ENCODE peak calls at places on chromosome X, in seven cellular contexts. M is occipital lobe; V is fibroblast of mammary gland; O is nucleus accumbens; L is NB4; X is GM23338; R is activated CD8-positive, alpha-beta T cell treated with anti-CD3 and anti-CD28 coated beads for 36 hours. W is an unnamed sample.

GRCh38 chrX:13252726-13253125 is 67.1 kb downstream of the ATXN3L start:
- DNase-seq in M (no peak), V (peak), O (no peak), L (no peak), X (no peak), R (no peak), W (no peak)

GRCh38 chrX:130497531-130497930 is 95.7 kb downstream of the RBMX2 start:
- DNase-seq in M (peak), V (no peak), O (peak), L (no peak), X (no peak), R (no peak), W (no peak)

GRCh38 chrX:33188286-33188685 is 23.1 kb downstream of the DMD start:
- DNase-seq in M (no peak), V (no peak), O (no peak), L (no peak), X (peak), R (no peak), W (no peak)

GRCh38 chrX:132227383-132228112 is 8.3 kb upstream of the RAP2C start:
- DNase-seq in M (no peak), V (peak), O (no peak), L (peak), X (no peak), R (no peak), W (no peak)

GRCh38 chrX:15579778-15580747 is 20.7 kb downstream of the ACE2 start:
- DNase-seq in M (no peak), V (no peak), O (no peak), L (no peak), X (peak), R (no peak), W (no peak)

GRCh38 chrX:103396660-103397059 is 20.3 kb downstream of the BEX3 start:
- DNase-seq in M (no peak), V (no peak), O (no peak), L (no peak), X (no peak), R (no peak), W (no peak)

GRCh38 chrX:97672608-97673007 is 788.9 kb downstream of the RPA4 start:
- DNase-seq in M (no peak), V (no peak), O (no peak), L (no peak), X (no peak), R (no peak), W (no peak)

GRCh38 chrX:20514358-20514757 is 247.6 kb upstream of the RPS6KA3 start:
- DNase-seq in M (no peak), V (peak), O (no peak), L (peak), X (no peak), R (peak), W (no peak)

GRCh38 chrX:38930474-38930873 is 129.2 kb downstream of the MID1IP1 start:
- DNase-seq in M (no peak), V (no peak), O (no peak), L (no peak), X (no peak), R (no peak), W (no peak)

GRCh38 chrX:46588263-46588662 is 14.7 kb downstream of the CHST7 start:
- DNase-seq in M (no peak), V (peak), O (no peak), L (peak), X (peak), R (peak), W (no peak)

GRCh38 chrX:41412261-41413167 is 34.6 kb upstream of the NYX start:
- DNase-seq in M (no peak), V (no peak), O (no peak), L (no peak), X (peak), R (peak), W (no peak)

GRCh38 chrX:41808042-41808441 is 84.1 kb downstream of the GPR82 start:
- DNase-seq in M (no peak), V (peak), O (no peak), L (no peak), X (no peak), R (no peak), W (no peak)

GRCh38 chrX:12702509-12703091 is 88.6 kb upstream of the PRPS2 start:
- DNase-seq in M (no peak), V (peak), O (no peak), L (peak), X (peak), R (peak), W (peak)

GRCh38 chrX:133660356-133660755 is 245.1 kb upstream of the GPC4 start:
- DNase-seq in M (no peak), V (peak), O (no peak), L (no peak), X (no peak), R (no peak), W (no peak)

GRCh38 chrX:123084797-123085196 is 99.3 kb upstream of the GRIA3 start:
- DNase-seq in M (no peak), V (peak), O (no peak), L (no peak), X (no peak), R (no peak), W (no peak)

GRCh38 chrX:8815460-8816065 is 14.4 kb upstream of the FAM9A start:
- DNase-seq in M (no peak), V (peak), O (no peak), L (peak), X (peak), R (peak), W (peak)

GRCh38 chrX:129655547-129656248 is 942 bp upstream of the APLN start:
- DNase-seq in M (no peak), V (no peak), O (no peak), L (peak), X (peak), R (no peak), W (peak)

GRCh38 chrX:19649227-19650009 is 134.1 kb upstream of the MAP3K15 start:
- DNase-seq in M (no peak), V (peak), O (no peak), L (no peak), X (no peak), R (no peak), W (no peak)

GRCh38 chrX:22800806-22801205 is 199.0 kb upstream of the DDX53 start:
- DNase-seq in M (no peak), V (peak), O (no peak), L (peak), X (no peak), R (no peak), W (no peak)

GRCh38 chrX:145821898-145822567 is 4.4 kb downstream of the SLITRK2 start:
- DNase-seq in M (no peak), V (no peak), O (peak), L (no peak), X (peak), R (no peak), W (no peak)

GRCh38 chrX:77820328-77820727 is 34.3 kb upstream of the ATRX start:
- DNase-seq in M (no peak), V (peak), O (no peak), L (no peak), X (no peak), R (no peak), W (no peak)

GRCh38 chrX:71096702-71097032 is 1.0 kb downstream of the FOXO4 start:
- DNase-seq in M (no peak), V (no peak), O (no peak), L (no peak), X (no peak), R (no peak), W (no peak)

GRCh38 chrX:47936224-47936939 is 67.4 kb downstream of the ZNF182 start:
- DNase-seq in M (no peak), V (no peak), O (no peak), L (no peak), X (peak), R (peak), W (peak)

GRCh38 chrX:150934453-150934852 is 36.0 kb upstream of the CD99L2 start:
- DNase-seq in M (no peak), V (peak), O (no peak), L (no peak), X (peak), R (no peak), W (no peak)

GRCh38 chrX:111445485-111445884 is 33.5 kb upstream of the DCX start:
- DNase-seq in M (no peak), V (peak), O (no peak), L (peak), X (peak), R (no peak), W (peak)

GRCh38 chrX:154123241-154124219 is 20.5 kb upstream of the OPN1LW start:
- DNase-seq in M (no peak), V (no peak), O (no peak), L (peak), X (no peak), R (peak), W (no peak)

GRCh38 chrX:132216806-132217202 is 2.4 kb downstream of the RAP2C start:
- DNase-seq in M (no peak), V (peak), O (no peak), L (peak), X (no peak), R (peak), W (peak)

GRCh38 chrX:85115252-85115651 is 111.6 kb downstream of the APOOL start:
- DNase-seq in M (no peak), V (no peak), O (no peak), L (no peak), X (no peak), R (no peak), W (no peak)

GRCh38 chrX:34365482-34365881 is 233.4 kb upstream of the FAM47A start:
- DNase-seq in M (no peak), V (peak), O (no peak), L (peak), X (peak), R (no peak), W (peak)

W was measured in NAMALWA.